ENCODE peak calls at places on chromosomes 6 and 20, in four cellular contexts. One of them, this sample, is unnamed.

GRCh38 chr6:154039231-154039842 is at the start of gene OPRM1:
- DNase-seq in A549: no peak
- DNase-seq in HepG2: no peak
- DNase-seq in GM12878: no peak
- DNase-seq in this sample: peak

GRCh38 chr6:99822741-99823512 is 171.1 kb downstream of the MCHR2 start:
- DNase-seq in A549: peak
- DNase-seq in HepG2: peak
- DNase-seq in GM12878: no peak
- DNase-seq in this sample: peak

GRCh38 chr6:167979436-167980090 is 17.9 kb upstream of the KIF25 start:
- DNase-seq in A549: no peak
- DNase-seq in HepG2: no peak
- DNase-seq in GM12878: no peak
- DNase-seq in this sample: no peak

GRCh38 chr6:88683734-88684133 is 279.7 kb downstream of the RNGTT start:
- DNase-seq in A549: no peak
- DNase-seq in HepG2: no peak
- DNase-seq in GM12878: no peak
- DNase-seq in this sample: no peak

GRCh38 chr6:75524322-75524972 is 30.8 kb upstream of the FILIP1 start:
- DNase-seq in A549: peak
- DNase-seq in HepG2: peak
- DNase-seq in GM12878: no peak
- DNase-seq in this sample: no peak

GRCh38 chr20:887137-887536 is 29.0 kb downstream of the ANGPT4 start:
- DNase-seq in A549: peak
- DNase-seq in HepG2: no peak
- DNase-seq in GM12878: no peak
- DNase-seq in this sample: no peak

GRCh38 chr6:71420693-71421328 is 132.2 kb downstream of the OGFRL1 start:
- DNase-seq in A549: peak
- DNase-seq in HepG2: no peak
- DNase-seq in GM12878: no peak
- DNase-seq in this sample: no peak

GRCh38 chr20:833121-833449 is 430 bp upstream of the FAM110A start:
- DNase-seq in A549: no peak
- DNase-seq in HepG2: no peak
- DNase-seq in GM12878: no peak
- DNase-seq in this sample: no peak

GRCh38 chr20:62665826-62666735 is 23.8 kb downstream of the SLCO4A1 start:
- DNase-seq in A549: no peak
- DNase-seq in HepG2: no peak
- DNase-seq in GM12878: no peak
- DNase-seq in this sample: no peak

GRCh38 chr6:21022343-21023107 is 488.3 kb downstream of the CDKAL1 start:
- DNase-seq in A549: no peak
- DNase-seq in HepG2: peak
- DNase-seq in GM12878: peak
- DNase-seq in this sample: no peak

GRCh38 chr6:167750956-167751358 is 75.8 kb upstream of the AFDN start:
- DNase-seq in A549: no peak
- DNase-seq in HepG2: peak
- DNase-seq in GM12878: no peak
- DNase-seq in this sample: no peak

GRCh38 chr6:111399600-111399999 is 83.4 kb downstream of the REV3L start:
- DNase-seq in A549: no peak
- DNase-seq in HepG2: no peak
- DNase-seq in GM12878: no peak
- DNase-seq in this sample: no peak

GRCh38 chr20:1894951-1895673 is at the start of gene SIRPA:
- DNase-seq in A549: peak
- DNase-seq in HepG2: no peak
- DNase-seq in GM12878: no peak
- DNase-seq in this sample: peak

GRCh38 chr20:57661201-57662027 is 41.2 kb upstream of the ZBP1 start:
- DNase-seq in A549: no peak
- DNase-seq in HepG2: no peak
- DNase-seq in GM12878: no peak
- DNase-seq in this sample: no peak

GRCh38 chr6:81747327-81747726 is 5.2 kb downstream of the TENT5A start:
- DNase-seq in A549: no peak
- DNase-seq in HepG2: no peak
- DNase-seq in GM12878: no peak
- DNase-seq in this sample: no peak

DNA sequence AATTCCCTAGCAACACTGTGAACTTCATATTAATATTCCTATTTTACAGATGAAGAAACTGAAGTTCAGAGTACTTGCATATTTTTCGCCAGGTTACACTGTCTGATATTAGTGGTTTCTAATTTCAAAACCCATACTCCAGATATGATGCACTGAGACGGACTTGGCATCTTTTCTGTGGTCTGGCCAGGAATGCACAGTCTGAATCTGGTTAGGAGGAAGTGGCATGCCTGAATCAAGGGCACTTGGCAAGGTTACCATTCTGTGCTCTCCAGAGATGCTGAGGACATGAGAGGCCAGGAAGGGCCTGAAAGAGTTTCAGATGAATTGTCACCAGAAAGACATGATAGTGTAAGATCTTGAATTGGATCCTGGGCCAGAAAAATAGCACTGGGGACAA is 150.1 kb downstream of the HAO1 start:
- DNase-seq in A549: no peak
- DNase-seq in HepG2: no peak
- DNase-seq in GM12878: no peak
- DNase-seq in this sample: no peak
- TF ChIP-seq POLR2AphosphoS2 in A549: no peak
- TF ChIP-seq POLR2AphosphoS2 in HepG2: no peak
- TF ChIP-seq POLR2AphosphoS2 in GM12878: no peak
- TF ChIP-seq POLR2AphosphoS2 in this sample: no peak

DNA sequence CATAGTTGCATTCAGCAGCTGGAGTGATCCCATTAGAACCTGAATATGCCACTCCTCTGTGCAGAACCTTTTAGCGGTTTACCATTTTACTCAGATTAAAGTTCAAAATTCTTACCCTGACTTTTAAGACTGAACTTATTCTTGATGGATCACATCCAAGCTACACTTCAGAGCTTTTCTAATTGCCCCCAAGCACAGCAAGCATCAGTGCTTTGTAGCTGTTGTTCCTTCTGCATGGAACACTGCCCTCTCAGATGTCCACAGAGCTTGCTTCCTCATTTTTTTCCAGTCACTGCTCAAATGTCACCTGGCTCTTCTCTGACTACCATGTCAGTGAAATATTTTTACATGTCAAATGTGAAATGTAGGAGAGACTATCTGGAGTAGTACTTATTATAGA is 1.6 kb upstream of the SLC35B3 start:
- DNase-seq in A549: no peak
- DNase-seq in HepG2: no peak
- DNase-seq in GM12878: no peak
- DNase-seq in this sample: no peak
- TF ChIP-seq POLR2AphosphoS2 in A549: no peak
- TF ChIP-seq POLR2AphosphoS2 in HepG2: no peak
- TF ChIP-seq POLR2AphosphoS2 in GM12878: no peak
- TF ChIP-seq POLR2AphosphoS2 in this sample: no peak

GRCh38 chr20:63890201-63890576 is 4.7 kb upstream of the DNAJC5 start:
- DNase-seq in A549: no peak
- DNase-seq in HepG2: no peak
- DNase-seq in GM12878: no peak
- DNase-seq in this sample: no peak

GRCh38 chr20:63892402-63892801 is 2.5 kb upstream of the DNAJC5 start:
- DNase-seq in A549: no peak
- DNase-seq in HepG2: no peak
- DNase-seq in GM12878: no peak
- DNase-seq in this sample: no peak

GRCh38 chr20:63889241-63890200 is 5.4 kb upstream of the DNAJC5 start:
- DNase-seq in A549: no peak
- DNase-seq in HepG2: no peak
- DNase-seq in GM12878: no peak
- DNase-seq in this sample: no peak

GRCh38 chr20:63890616-63891015 is 4.3 kb upstream of the DNAJC5 start:
- DNase-seq in A549: no peak
- DNase-seq in HepG2: no peak
- DNase-seq in GM12878: no peak
- DNase-seq in this sample: no peak

GRCh38 chr20:63891061-63892002 is 3.6 kb upstream of the DNAJC5 start:
- DNase-seq in A549: no peak
- DNase-seq in HepG2: no peak
- DNase-seq in GM12878: no peak
- DNase-seq in this sample: no peak
- TF ChIP-seq POLR2AphosphoS2 in A549: no peak
- TF ChIP-seq POLR2AphosphoS2 in HepG2: no peak
- TF ChIP-seq POLR2AphosphoS2 in GM12878: no peak
- TF ChIP-seq POLR2AphosphoS2 in this sample: no peak

GRCh38 chr6:107386340-107386739 is 73.0 kb downstream of the PDSS2 start:
- DNase-seq in A549: no peak
- DNase-seq in HepG2: no peak
- DNase-seq in GM12878: no peak
- DNase-seq in this sample: no peak
- TF ChIP-seq POLR2AphosphoS2 in A549: no peak
- TF ChIP-seq POLR2AphosphoS2 in HepG2: no peak
- TF ChIP-seq POLR2AphosphoS2 in GM12878: no peak
- TF ChIP-seq POLR2AphosphoS2 in this sample: no peak

DNA sequence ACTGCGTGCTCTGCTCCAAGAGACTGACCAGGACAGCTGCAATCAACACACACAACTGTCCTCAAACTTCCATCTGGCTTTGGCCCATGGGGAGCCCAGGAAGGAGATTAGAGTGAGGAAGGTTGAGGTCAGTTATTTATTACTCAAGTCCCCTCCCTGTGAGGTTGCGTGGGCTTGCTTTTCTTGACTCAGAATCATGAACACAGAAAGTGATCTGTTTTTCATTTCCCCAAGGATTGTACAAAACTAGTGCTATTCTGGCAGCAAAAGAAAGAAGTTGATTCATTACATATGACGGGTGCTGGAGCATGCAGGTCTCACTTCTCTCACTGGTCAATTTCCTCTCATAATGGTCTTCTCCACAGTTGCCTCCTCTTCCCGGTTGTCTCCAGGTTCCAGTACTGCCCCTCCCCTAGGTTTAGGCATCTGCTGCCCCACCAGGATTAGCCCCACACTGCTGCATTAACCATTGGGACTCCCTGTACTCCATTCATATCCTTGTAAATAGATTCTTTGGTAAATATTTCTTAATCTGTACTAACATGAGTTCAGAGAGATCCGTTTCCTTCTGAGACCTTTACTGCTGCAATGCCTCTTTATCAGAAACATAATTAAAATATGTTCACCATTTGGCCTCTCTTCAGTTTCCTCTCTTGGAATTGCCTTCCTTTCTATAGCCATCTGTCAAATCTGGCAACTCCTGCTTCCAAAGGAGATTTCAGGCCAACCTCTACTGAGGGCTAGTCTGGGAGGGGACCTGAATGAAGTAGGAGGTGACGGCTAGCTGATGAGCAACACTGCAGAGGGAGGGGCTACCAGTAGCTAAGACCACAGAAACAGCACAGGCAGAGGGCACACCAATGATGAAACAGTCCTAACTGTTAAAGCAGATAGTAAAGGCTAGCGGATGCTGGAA is 888.8 kb downstream of the QKI start:
- DNase-seq in A549: no peak
- DNase-seq in HepG2: no peak
- DNase-seq in GM12878: no peak
- DNase-seq in this sample: no peak
- TF ChIP-seq POLR2AphosphoS2 in A549: no peak
- TF ChIP-seq POLR2AphosphoS2 in HepG2: no peak
- TF ChIP-seq POLR2AphosphoS2 in GM12878: no peak
- TF ChIP-seq POLR2AphosphoS2 in this sample: no peak

GRCh38 chr6:7880718-7881107 is 29.9 kb downstream of the TXNDC5 start:
- DNase-seq in A549: no peak
- DNase-seq in HepG2: no peak
- DNase-seq in GM12878: no peak
- DNase-seq in this sample: no peak

GRCh38 chr6:7882505-7883257 is 27.9 kb downstream of the TXNDC5 start:
- DNase-seq in A549: no peak
- DNase-seq in HepG2: peak
- DNase-seq in GM12878: no peak
- DNase-seq in this sample: no peak

GRCh38 chr6:7883381-7883780 is 27.2 kb downstream of the TXNDC5 start:
- DNase-seq in A549: no peak
- DNase-seq in HepG2: no peak
- DNase-seq in GM12878: no peak
- DNase-seq in this sample: no peak

GRCh38 chr6:7879980-7880717 is 30.4 kb downstream of the TXNDC5 start:
- DNase-seq in A549: no peak
- DNase-seq in HepG2: no peak
- DNase-seq in GM12878: no peak
- DNase-seq in this sample: no peak

DNA sequence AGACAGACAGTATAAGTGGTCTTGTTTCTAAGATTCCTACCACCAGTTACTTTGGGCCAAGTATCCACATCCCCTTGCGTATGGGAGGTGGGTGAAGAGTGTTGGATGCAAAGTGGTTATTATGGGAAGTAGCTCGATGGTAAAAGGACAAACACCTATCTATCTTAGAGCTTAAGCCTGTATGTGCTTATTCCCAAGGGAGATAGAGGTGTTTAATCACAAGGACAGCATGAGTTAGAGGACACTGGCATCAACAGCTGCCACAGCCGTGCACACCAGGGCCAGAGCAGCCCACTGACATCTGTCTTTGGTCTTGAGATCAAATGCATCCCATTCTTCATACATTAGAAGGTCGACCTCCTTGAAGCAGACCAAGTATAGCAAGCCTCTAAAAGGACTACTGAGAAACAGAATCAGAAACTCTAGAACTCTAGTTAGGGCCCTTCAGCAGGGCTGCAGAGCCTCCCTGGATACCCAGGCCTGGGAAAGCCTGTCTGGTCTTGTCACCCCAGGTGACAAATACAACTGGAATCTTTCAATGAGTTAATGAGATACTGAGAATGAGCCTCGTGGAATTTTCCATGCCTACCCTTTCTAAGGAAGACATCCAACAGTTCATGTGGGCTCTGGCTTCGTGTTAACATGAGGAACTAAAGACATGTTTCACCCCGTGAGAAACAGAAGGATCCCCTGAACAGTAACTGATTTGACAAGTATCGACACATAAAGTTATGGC is 28.7 kb downstream of the TXNDC5 start:
- DNase-seq in A549: no peak
- DNase-seq in HepG2: no peak
- DNase-seq in GM12878: no peak
- DNase-seq in this sample: no peak
- TF ChIP-seq POLR2AphosphoS2 in A549: no peak
- TF ChIP-seq POLR2AphosphoS2 in HepG2: no peak
- TF ChIP-seq POLR2AphosphoS2 in GM12878: no peak
- TF ChIP-seq POLR2AphosphoS2 in this sample: no peak

GRCh38 chr20:41308290-41308691 is 9.2 kb downstream of the ZHX3 start:
- DNase-seq in A549: no peak
- DNase-seq in HepG2: peak
- DNase-seq in GM12878: no peak
- DNase-seq in this sample: no peak
- TF ChIP-seq POLR2AphosphoS2 in A549: no peak
- TF ChIP-seq POLR2AphosphoS2 in HepG2: no peak
- TF ChIP-seq POLR2AphosphoS2 in GM12878: no peak
- TF ChIP-seq POLR2AphosphoS2 in this sample: no peak

GRCh38 chr6:125746731-125747588 is 2.5 kb upstream of the HEY2 start:
- DNase-seq in A549: no peak
- DNase-seq in HepG2: peak
- DNase-seq in GM12878: no peak
- DNase-seq in this sample: peak
- TF ChIP-seq POLR2AphosphoS2 in A549: no peak
- TF ChIP-seq POLR2AphosphoS2 in HepG2: no peak
- TF ChIP-seq POLR2AphosphoS2 in GM12878: no peak
- TF ChIP-seq POLR2AphosphoS2 in this sample: no peak

This sample was measured in K562.